ENCODE peak calls at places on chromosomes 16 and 17, in ten cellular contexts. One of them, this sample, is unnamed.
A peak's percentile ranks its signal among the peaks of the same experiment; 100 is the strongest.

GRCh38 chr17:61813211-61813610 is 50.1 kb downstream of the BRIP1 start:
- DNase-seq in CD4-positive, alpha-beta T cell: no peak
- DNase-seq in PC-9: no peak
- DNase-seq in nephron progenitor cell: no peak
- DNase-seq in ovary: no peak
- DNase-seq in AG09309: no peak
- DNase-seq in activated B cell treated with CpG ODN at 0.5 μM for 24 hours: no peak
- DNase-seq in cardiac muscle cell: no peak
- DNase-seq in osteoblast: no peak
- DNase-seq in Calu3: no peak
- DNase-seq in this sample: no peak

GRCh38 chr16:89386337-89386736 is 104.0 kb downstream of the ANKRD11 start:
- DNase-seq in cardiac muscle cell: no peak
- DNase-seq in activated B cell treated with CpG ODN at 0.5 μM for 24 hours: no peak
- DNase-seq in ovary: no peak
- DNase-seq in PC-9: no peak
- DNase-seq in nephron progenitor cell: no peak
- DNase-seq in CD4-positive, alpha-beta T cell: no peak
- DNase-seq in AG09309: no peak
- DNase-seq in Calu3: no peak
- DNase-seq in osteoblast: no peak
- DNase-seq in this sample: peak; percentile 51

GRCh38 chr17:13727441-13728171 is 125.9 kb upstream of the HS3ST3A1 start:
- DNase-seq in ovary: no peak
- DNase-seq in cardiac muscle cell: no peak
- DNase-seq in nephron progenitor cell: no peak
- DNase-seq in Calu3: no peak
- DNase-seq in activated B cell treated with CpG ODN at 0.5 μM for 24 hours: no peak
- DNase-seq in osteoblast: peak; percentile 76
- DNase-seq in PC-9: no peak
- DNase-seq in CD4-positive, alpha-beta T cell: no peak
- DNase-seq in AG09309: peak; percentile 50
- DNase-seq in this sample: no peak

GRCh38 chr17:32627233-32628008 is 140.6 kb downstream of the CDK5R1 start:
- DNase-seq in osteoblast: peak; percentile 77
- DNase-seq in Calu3: no peak
- DNase-seq in cardiac muscle cell: no peak
- DNase-seq in ovary: peak; percentile 53
- DNase-seq in nephron progenitor cell: peak; percentile 22
- DNase-seq in AG09309: no peak
- DNase-seq in activated B cell treated with CpG ODN at 0.5 μM for 24 hours: no peak
- DNase-seq in CD4-positive, alpha-beta T cell: no peak
- DNase-seq in PC-9: no peak
- DNase-seq in this sample: no peak

GRCh38 chr16:84360170-84360569 is 8.2 kb upstream of the ATP2C2 start:
- DNase-seq in nephron progenitor cell: no peak
- DNase-seq in AG09309: no peak
- DNase-seq in ovary: no peak
- DNase-seq in activated B cell treated with CpG ODN at 0.5 μM for 24 hours: no peak
- DNase-seq in Calu3: peak; percentile 19
- DNase-seq in PC-9: no peak
- DNase-seq in CD4-positive, alpha-beta T cell: peak; percentile 19
- DNase-seq in cardiac muscle cell: no peak
- DNase-seq in osteoblast: peak; percentile 37
- DNase-seq in this sample: no peak

GRCh38 chr17:69880591-69881112 is 194.4 kb upstream of the KCNJ16 start:
- DNase-seq in Calu3: no peak
- DNase-seq in PC-9: no peak
- DNase-seq in activated B cell treated with CpG ODN at 0.5 μM for 24 hours: no peak
- DNase-seq in AG09309: no peak
- DNase-seq in cardiac muscle cell: no peak
- DNase-seq in CD4-positive, alpha-beta T cell: no peak
- DNase-seq in osteoblast: no peak
- DNase-seq in nephron progenitor cell: no peak
- DNase-seq in ovary: no peak
- DNase-seq in this sample: no peak

GRCh38 chr17:60641810-60642220 is 35.8 kb upstream of the BCAS3 start:
- DNase-seq in PC-9: peak; percentile 49
- DNase-seq in activated B cell treated with CpG ODN at 0.5 μM for 24 hours: no peak
- DNase-seq in Calu3: peak; percentile 73
- DNase-seq in AG09309: peak; percentile 27
- DNase-seq in CD4-positive, alpha-beta T cell: no peak
- DNase-seq in osteoblast: peak; percentile 85
- DNase-seq in cardiac muscle cell: peak; percentile 90
- DNase-seq in nephron progenitor cell: peak; percentile 53
- DNase-seq in ovary: peak; percentile 43
- DNase-seq in this sample: peak; percentile 78

GRCh38 chr16:50329446-50330189 is 39.2 kb downstream of the BRD7 start:
- DNase-seq in Calu3: no peak
- DNase-seq in nephron progenitor cell: no peak
- DNase-seq in cardiac muscle cell: no peak
- DNase-seq in ovary: peak; percentile 54
- DNase-seq in CD4-positive, alpha-beta T cell: no peak
- DNase-seq in PC-9: no peak
- DNase-seq in osteoblast: no peak
- DNase-seq in activated B cell treated with CpG ODN at 0.5 μM for 24 hours: no peak
- DNase-seq in AG09309: no peak
- DNase-seq in this sample: no peak

GRCh38 chr16:52861614-52862022 is 191.1 kb downstream of the CHD9NB start:
- DNase-seq in activated B cell treated with CpG ODN at 0.5 μM for 24 hours: no peak
- DNase-seq in AG09309: no peak
- DNase-seq in CD4-positive, alpha-beta T cell: no peak
- DNase-seq in Calu3: peak; percentile 61
- DNase-seq in osteoblast: no peak
- DNase-seq in cardiac muscle cell: peak; percentile 48
- DNase-seq in nephron progenitor cell: peak; percentile 11
- DNase-seq in ovary: no peak
- DNase-seq in PC-9: no peak
- DNase-seq in this sample: no peak

DNA sequence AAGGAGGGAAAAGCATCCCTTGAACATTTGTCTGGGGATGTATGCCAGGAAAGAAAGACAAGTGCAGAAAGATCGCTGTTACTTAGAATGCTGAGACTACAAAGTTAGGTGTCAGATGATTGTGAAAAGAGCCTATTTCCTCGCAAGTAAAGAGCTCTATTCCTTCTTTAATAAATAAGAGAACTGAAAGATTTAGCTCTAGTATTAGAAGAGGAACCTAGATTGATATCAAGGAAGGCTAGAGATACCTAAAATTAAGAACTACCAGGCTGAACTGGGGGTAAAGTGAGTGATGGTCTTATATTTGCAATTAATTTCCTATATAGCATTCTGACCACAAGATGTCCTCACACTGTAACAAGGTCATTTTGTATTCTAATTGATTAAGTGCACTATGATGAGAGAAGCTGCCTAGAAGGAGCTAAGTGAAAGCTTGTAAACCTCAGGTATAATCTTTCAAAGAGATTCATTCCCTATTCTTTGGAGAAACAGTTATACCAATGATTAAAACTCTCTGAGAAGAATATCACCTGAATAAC is 62.3 kb downstream of the SSH2 start:
- DNase-seq in nephron progenitor cell: no peak
- DNase-seq in Calu3: no peak
- DNase-seq in PC-9: no peak
- DNase-seq in cardiac muscle cell: peak; percentile 32
- DNase-seq in ovary: no peak
- DNase-seq in activated B cell treated with CpG ODN at 0.5 μM for 24 hours: no peak
- DNase-seq in AG09309: no peak
- DNase-seq in osteoblast: no peak
- DNase-seq in CD4-positive, alpha-beta T cell: no peak
- DNase-seq in this sample: no peak
- TF ChIP-seq CTCF in nephron progenitor cell: no peak
- TF ChIP-seq CTCF in Calu3: no peak
- TF ChIP-seq CTCF in PC-9: peak; percentile 46
- TF ChIP-seq CTCF in cardiac muscle cell: peak; percentile 13
- TF ChIP-seq CTCF in ovary: no peak
- TF ChIP-seq CTCF in activated B cell treated with CpG ODN at 0.5 μM for 24 hours: no peak
- TF ChIP-seq CTCF in AG09309: peak; percentile 9
- TF ChIP-seq CTCF in osteoblast: no peak
- TF ChIP-seq CTCF in CD4-positive, alpha-beta T cell: peak; percentile 13
- TF ChIP-seq CTCF in this sample: no peak

GRCh38 chr16:751152-752007 is 9.2 kb upstream of the MSLN start:
- DNase-seq in osteoblast: no peak
- DNase-seq in Calu3: no peak
- DNase-seq in cardiac muscle cell: no peak
- DNase-seq in ovary: no peak
- DNase-seq in PC-9: no peak
- DNase-seq in nephron progenitor cell: no peak
- DNase-seq in AG09309: no peak
- DNase-seq in activated B cell treated with CpG ODN at 0.5 μM for 24 hours: no peak
- DNase-seq in CD4-positive, alpha-beta T cell: no peak
- DNase-seq in this sample: no peak
- TF ChIP-seq CTCF in osteoblast: no peak
- TF ChIP-seq CTCF in Calu3: no peak
- TF ChIP-seq CTCF in cardiac muscle cell: no peak
- TF ChIP-seq CTCF in ovary: no peak
- TF ChIP-seq CTCF in PC-9: no peak
- TF ChIP-seq CTCF in nephron progenitor cell: no peak
- TF ChIP-seq CTCF in AG09309: no peak
- TF ChIP-seq CTCF in activated B cell treated with CpG ODN at 0.5 μM for 24 hours: no peak
- TF ChIP-seq CTCF in CD4-positive, alpha-beta T cell: no peak
- TF ChIP-seq CTCF in this sample: no peak

DNA sequence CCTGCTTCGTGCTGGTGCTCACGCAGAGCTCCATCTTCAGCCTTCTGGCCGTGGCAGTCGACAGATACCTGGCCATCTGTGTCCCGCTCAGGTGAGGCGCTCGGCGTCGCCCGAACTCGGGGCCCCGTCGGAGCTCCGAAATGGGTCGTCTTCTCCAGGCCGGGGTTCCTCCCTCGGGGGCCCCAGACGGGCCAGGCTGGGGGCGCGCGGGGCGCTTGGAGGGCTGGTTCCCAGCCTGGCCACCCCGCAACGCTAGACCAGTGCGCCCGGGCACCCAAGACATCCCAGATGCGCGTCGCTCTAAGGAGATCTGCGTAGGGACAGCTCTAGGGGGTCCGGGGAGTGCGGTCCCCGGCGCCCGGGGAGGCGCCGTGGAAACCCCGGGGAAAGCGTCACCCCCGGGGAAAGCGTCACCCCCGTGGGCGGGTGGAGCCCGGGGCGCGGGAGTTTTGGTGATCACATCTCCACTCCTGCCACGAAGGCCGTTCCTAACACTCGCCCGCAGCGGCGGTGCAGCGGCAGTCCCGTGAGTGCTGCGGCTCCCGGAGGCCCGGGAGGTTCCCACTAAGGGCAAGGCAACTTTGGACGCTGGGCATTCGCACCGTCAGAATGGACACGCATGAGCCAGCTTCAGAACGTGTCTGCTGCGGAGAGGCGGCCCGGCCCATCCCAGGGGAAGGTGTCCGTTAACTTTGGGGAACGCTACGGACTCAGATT is 721 bp downstream of the ADORA2B start:
- DNase-seq in ovary: no peak
- DNase-seq in osteoblast: peak; percentile 93
- DNase-seq in activated B cell treated with CpG ODN at 0.5 μM for 24 hours: no peak
- DNase-seq in CD4-positive, alpha-beta T cell: no peak
- DNase-seq in cardiac muscle cell: peak; percentile 45
- DNase-seq in AG09309: no peak
- DNase-seq in PC-9: no peak
- DNase-seq in Calu3: no peak
- DNase-seq in nephron progenitor cell: peak; percentile 36
- DNase-seq in this sample: peak; percentile 71
- TF ChIP-seq CTCF in ovary: no peak
- TF ChIP-seq CTCF in osteoblast: no peak
- TF ChIP-seq CTCF in activated B cell treated with CpG ODN at 0.5 μM for 24 hours: no peak
- TF ChIP-seq CTCF in CD4-positive, alpha-beta T cell: no peak
- TF ChIP-seq CTCF in cardiac muscle cell: no peak
- TF ChIP-seq CTCF in AG09309: no peak
- TF ChIP-seq CTCF in PC-9: no peak
- TF ChIP-seq CTCF in Calu3: no peak
- TF ChIP-seq CTCF in nephron progenitor cell: no peak
- TF ChIP-seq CTCF in this sample: no peak

GRCh38 chr16:17304814-17305169 is 166.0 kb downstream of the XYLT1 start:
- DNase-seq in PC-9: no peak
- DNase-seq in CD4-positive, alpha-beta T cell: no peak
- DNase-seq in osteoblast: no peak
- DNase-seq in Calu3: no peak
- DNase-seq in AG09309: no peak
- DNase-seq in nephron progenitor cell: no peak
- DNase-seq in cardiac muscle cell: no peak
- DNase-seq in ovary: peak; percentile 22
- DNase-seq in activated B cell treated with CpG ODN at 0.5 μM for 24 hours: no peak
- DNase-seq in this sample: peak; percentile 92
- TF ChIP-seq CTCF in PC-9: no peak
- TF ChIP-seq CTCF in CD4-positive, alpha-beta T cell: no peak
- TF ChIP-seq CTCF in osteoblast: peak; percentile 6
- TF ChIP-seq CTCF in Calu3: no peak
- TF ChIP-seq CTCF in AG09309: peak; percentile 13
- TF ChIP-seq CTCF in nephron progenitor cell: no peak
- TF ChIP-seq CTCF in cardiac muscle cell: no peak
- TF ChIP-seq CTCF in ovary: no peak
- TF ChIP-seq CTCF in activated B cell treated with CpG ODN at 0.5 μM for 24 hours: no peak
- TF ChIP-seq CTCF in this sample: no peak

DNA sequence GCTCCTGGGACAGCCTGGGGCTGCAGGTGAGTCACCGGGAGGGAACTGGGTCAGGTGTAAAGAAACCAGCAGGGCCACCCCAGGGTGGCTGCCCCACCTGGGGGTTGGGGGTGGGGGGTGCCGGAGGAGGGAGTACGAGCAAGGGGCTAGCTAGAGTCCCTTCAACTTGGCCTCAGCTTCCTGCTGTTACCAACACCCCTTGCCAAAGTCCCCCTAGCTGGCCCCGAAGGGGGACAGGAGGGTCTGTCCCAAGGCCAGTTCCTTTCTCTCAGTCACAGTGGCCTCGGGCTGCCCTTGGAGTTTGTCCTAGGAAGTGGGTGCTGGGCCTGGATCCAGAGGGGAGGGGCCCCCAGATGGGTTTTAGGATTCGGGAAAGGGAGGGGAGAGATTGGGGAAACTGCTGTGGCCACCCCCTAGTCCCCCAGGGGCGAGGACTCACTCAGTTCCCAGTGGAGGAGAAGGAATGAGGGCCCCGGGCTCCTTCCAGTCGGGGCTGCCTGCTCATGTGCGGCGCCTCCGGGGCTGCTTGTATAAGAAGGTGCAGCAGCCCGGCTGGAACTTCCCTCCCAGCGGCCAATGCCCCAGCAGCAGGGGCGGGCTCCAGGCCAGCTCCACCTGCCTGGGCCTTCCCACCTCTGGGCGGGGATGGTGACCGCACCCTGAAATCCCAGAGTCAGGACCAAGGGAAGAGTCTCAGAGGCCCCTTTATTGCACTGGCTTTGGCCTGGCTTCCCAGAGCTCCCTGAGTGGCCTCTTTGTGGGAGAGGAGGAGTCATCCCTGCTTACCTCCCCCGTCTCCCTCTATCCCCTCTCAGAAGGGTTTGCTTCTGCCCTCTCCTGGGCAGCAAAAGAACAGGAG is 7.3 kb downstream of the ARHGAP27 start:
- DNase-seq in AG09309: peak; percentile 10
- DNase-seq in ovary: no peak
- DNase-seq in osteoblast: peak; percentile 94
- DNase-seq in nephron progenitor cell: peak; percentile 66
- DNase-seq in CD4-positive, alpha-beta T cell: no peak
- DNase-seq in activated B cell treated with CpG ODN at 0.5 μM for 24 hours: no peak
- DNase-seq in PC-9: peak; percentile 99
- DNase-seq in Calu3: peak; percentile 97
- DNase-seq in cardiac muscle cell: peak; percentile 78
- DNase-seq in this sample: no peak
- TF ChIP-seq CTCF in AG09309: peak; percentile 54
- TF ChIP-seq CTCF in ovary: no peak
- TF ChIP-seq CTCF in osteoblast: peak; percentile 50
- TF ChIP-seq CTCF in nephron progenitor cell: no peak
- TF ChIP-seq CTCF in CD4-positive, alpha-beta T cell: no peak
- TF ChIP-seq CTCF in activated B cell treated with CpG ODN at 0.5 μM for 24 hours: no peak
- TF ChIP-seq CTCF in PC-9: peak; percentile 71
- TF ChIP-seq CTCF in Calu3: no peak
- TF ChIP-seq CTCF in cardiac muscle cell: peak; percentile 55
- TF ChIP-seq CTCF in this sample: no peak